ENCODE peak calls at places on chromosomes 2 and 18, in four cellular contexts. Z is CD4-positive, CD25-positive, alpha-beta regulatory T cell; W is Peyer's patch; C is endothelial cell of umbilical vein. U is an unnamed sample.
A peak's percentile ranks its signal among the peaks of the same experiment; 100 is the strongest.

GRCh38 chr2:27185331-27186026 is 26.4 kb upstream of the ATRAID start:
- DNase-seq in C (no peak), Z (no peak), W (peak; percentile 68), U (peak; percentile 68)

GRCh38 chr2:127235082-127235702 is 15.1 kb upstream of the CYP27C1 start:
- DNase-seq in C (no peak), Z (no peak), W (no peak), U (peak; percentile 16)

GRCh38 chr2:44351088-44351487 is 10.2 kb downstream of the PREPL start:
- DNase-seq in W (no peak), Z (no peak), C (no peak), U (no peak)

GRCh38 chr2:20052229-20052871 is 922 bp upstream of the LAPTM4A start:
- DNase-seq in W (no peak), C (no peak), Z (no peak), U (no peak)

GRCh38 chr2:148955798-148956197 is 80.8 kb downstream of the KIF5C start:
- DNase-seq in C (no peak), W (no peak), Z (no peak), U (no peak)

GRCh38 chr18:67513285-67513684 is 3.2 kb downstream of the DSEL start:
- DNase-seq in Z (no peak), C (peak; percentile 2), W (no peak), U (no peak)

GRCh38 chr2:138115664-138116063 is 151.4 kb downstream of the HNMT start:
- DNase-seq in Z (no peak), C (no peak), W (no peak), U (no peak)

GRCh38 chr2:70124983-70125480 is 37.8 kb downstream of the PCBP1 start:
- DNase-seq in W (peak; percentile 82), C (peak; percentile 59), Z (peak; percentile 63), U (peak; percentile 89)

GRCh38 chr2:72115361-72116080 is 32.1 kb downstream of the CYP26B1 start:
- DNase-seq in W (no peak), C (peak; percentile 86), Z (no peak), U (no peak)

GRCh38 chr18:22203892-22204536 is 34.6 kb downstream of the GATA6 start:
- DNase-seq in Z (no peak), C (no peak), W (no peak), U (no peak)

GRCh38 chr2:8452979-8453903 is 228.6 kb upstream of the ID2 start:
- DNase-seq in Z (no peak), W (peak; percentile 61), C (no peak), U (no peak)

GRCh38 chr2:54957321-54957999 is 92.8 kb downstream of the RTN4 start:
- DNase-seq in C (no peak), W (no peak), Z (no peak), U (no peak)

GRCh38 chr18:12879840-12880531 is 4.1 kb downstream of the PTPN2 start:
- DNase-seq in C (no peak), Z (no peak), W (no peak), U (peak; percentile 58)

GRCh38 chr2:23209059-23209458 is 175.9 kb upstream of the KLHL29 start:
- DNase-seq in C (no peak), Z (no peak), W (no peak), U (no peak)

GRCh38 chr2:145157626-145158025 is 637.7 kb upstream of the ZEB2 start:
- DNase-seq in Z (no peak), W (no peak), C (no peak), U (no peak)

GRCh38 chr2:128501022-128501690 is 182.5 kb upstream of the HS6ST1 start:
- DNase-seq in C (no peak), W (no peak), Z (no peak), U (no peak)

GRCh38 chr2:207163053-207163814 is 2.5 kb downstream of the KLF7 start:
- DNase-seq in W (peak; percentile 50), C (peak; percentile 97), Z (no peak), U (no peak)

GRCh38 chr2:8998418-8998817 is 5.1 kb downstream of the MBOAT2 start:
- DNase-seq in C (no peak), W (no peak), Z (no peak), U (no peak)

GRCh38 chr2:107001964-107002696 is 116.2 kb upstream of the ST6GAL2 start:
- DNase-seq in W (no peak), Z (no peak), C (no peak), U (peak; percentile 23)

GRCh38 chr2:10584843-10585475 is 104.8 kb downstream of the NOL10 start:
- DNase-seq in W (no peak), Z (no peak), C (no peak), U (no peak)

GRCh38 chr2:1173528-1173927 is 222.9 kb downstream of the SNTG2 start:
- DNase-seq in W (no peak), C (no peak), Z (no peak), U (no peak)

GRCh38 chr2:9199716-9200633 is 6.6 kb upstream of the ASAP2 start:
- DNase-seq in W (no peak), Z (no peak), C (no peak), U (no peak)

GRCh38 chr18:34772887-34773286 is 62.8 kb downstream of the DTNA start:
- DNase-seq in C (peak; percentile 29), W (no peak), Z (no peak), U (no peak)

GRCh38 chr2:69616755-69617154 is 26.8 kb downstream of the AAK1 start:
- DNase-seq in C (peak; percentile 39), Z (no peak), W (no peak), U (no peak)

GRCh38 chr18:26133652-26134051 is at the start of gene PSMA8:
- DNase-seq in C (peak; percentile 1), W (peak; percentile 58), Z (peak; percentile 43), U (no peak)

GRCh38 chr2:212926948-212927347 is 224.5 kb downstream of the IKZF2 start:
- DNase-seq in Z (no peak), C (no peak), W (no peak), U (no peak)

GRCh38 chr2:30238143-30238800 is 6.9 kb downstream of the LBH start:
- DNase-seq in C (no peak), W (no peak), Z (no peak), U (no peak)

GRCh38 chr2:207221731-207222130 is 56.0 kb upstream of the KLF7 start:
- DNase-seq in W (no peak), C (no peak), Z (no peak), U (no peak)

GRCh38 chr2:98560256-98560771 is 48.0 kb downstream of the COA5 start:
- DNase-seq in Z (no peak), C (peak; percentile 2), W (no peak), U (no peak)

GRCh38 chr18:48841381-48842258 is 109.1 kb downstream of the SMAD7 start:
- DNase-seq in C (peak; percentile 61), W (no peak), Z (no peak), U (no peak)

GRCh38 chr2:228016402-228016801 is 145.0 kb downstream of the DAW1 start:
- DNase-seq in C (no peak), Z (no peak), W (no peak), U (no peak)

GRCh38 chr2:184154438-184154837 is 443.9 kb upstream of the ZNF804A start:
- DNase-seq in W (no peak), C (peak; percentile 68), Z (no peak), U (no peak)

GRCh38 chr18:34592961-34593382 is 117.1 kb upstream of the DTNA start:
- DNase-seq in Z (no peak), C (peak; percentile 69), W (no peak), U (no peak)

GRCh38 chr2:149740490-149740889 is 152.9 kb upstream of the MMADHC start:
- DNase-seq in W (no peak), Z (no peak), C (peak; percentile 42), U (no peak)

GRCh38 chr18:37322497-37323035 is 243.0 kb downstream of the CELF4 start:
- DNase-seq in C (peak; percentile 17), Z (no peak), W (no peak), U (peak; percentile 81)

GRCh38 chr18:2932247-2933181 is 80.4 kb downstream of the LPIN2 start:
- DNase-seq in C (peak; percentile 64), Z (peak; percentile 34), W (no peak), U (peak; percentile 91)

GRCh38 chr18:37243756-37244155 is 321.8 kb downstream of the CELF4 start:
- DNase-seq in W (no peak), Z (no peak), C (no peak), U (no peak)

GRCh38 chr2:179218848-179219594 is 45.6 kb downstream of the SESTD1 start:
- DNase-seq in C (peak; percentile 90), W (peak; percentile 90), Z (peak; percentile 20), U (peak; percentile 77)

GRCh38 chr2:204268458-204268857 is 276.8 kb upstream of the PARD3B start:
- DNase-seq in Z (no peak), C (no peak), W (no peak), U (no peak)

DNA sequence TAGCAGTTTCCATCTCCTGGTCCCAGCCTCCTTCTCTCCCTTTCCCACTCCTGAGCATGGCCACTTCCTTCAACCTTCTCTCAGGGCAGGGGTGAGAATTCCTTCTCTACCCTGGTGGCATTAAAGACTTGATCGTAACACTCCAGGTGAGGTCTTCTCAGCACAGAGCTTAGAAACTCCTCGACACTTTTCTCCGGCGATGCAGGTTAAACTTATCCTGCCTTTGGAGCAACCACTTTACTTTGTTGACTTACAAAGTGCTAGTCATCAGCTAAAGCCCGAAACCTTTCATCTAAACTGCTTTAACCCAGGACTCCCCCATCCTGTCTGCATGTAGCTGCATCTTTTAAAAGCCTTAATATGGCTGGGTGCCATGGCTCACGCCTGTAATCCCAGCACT is 59.1 kb upstream of the STK17B start:
- DNase-seq in W (no peak), C (no peak), Z (no peak), U (no peak)
- H3K27ac ChIP-seq in W (peak overlapping the region; percentile 65), C (no peak overlapping the region), Z (peak overlapping the region; percentile 77), U (peak overlapping the region; percentile 18)

DNA sequence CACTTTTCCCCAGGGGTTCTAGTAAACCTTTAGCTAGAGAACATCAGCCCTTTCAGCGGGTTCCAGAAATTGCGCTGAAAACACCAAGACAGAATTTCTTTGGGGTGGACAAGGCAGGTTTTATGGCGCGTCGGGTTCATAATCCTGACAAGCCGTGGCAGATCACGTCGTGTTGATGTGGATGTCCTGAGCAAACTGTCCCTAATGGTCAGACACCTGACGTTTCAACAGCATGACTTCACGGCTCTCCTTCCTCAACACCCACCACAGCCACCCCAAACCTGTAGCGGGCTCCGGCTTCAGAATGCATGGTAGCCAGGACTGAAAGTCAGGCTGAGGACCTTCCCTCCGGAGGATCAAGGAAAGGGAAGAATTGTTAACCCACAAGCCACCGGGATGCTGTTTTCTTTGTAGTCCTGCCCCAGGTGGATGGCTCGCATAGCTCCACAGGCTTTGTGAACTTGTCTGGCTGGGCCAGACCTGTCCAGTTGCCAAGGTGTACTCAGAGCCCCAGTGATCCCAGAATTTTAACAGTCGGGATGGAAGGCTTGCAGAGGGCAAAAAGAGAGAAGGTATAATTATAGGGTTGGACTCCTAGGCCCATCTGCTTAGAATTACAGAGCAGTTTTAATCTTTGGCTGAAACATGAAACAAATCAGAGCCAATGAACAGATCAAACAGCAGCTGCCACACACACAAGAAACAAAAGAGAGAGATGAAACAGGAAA is 1.5 kb downstream of the APCDD1 start:
- DNase-seq in C (no peak), Z (no peak), W (no peak), U (no peak)
- H3K27ac ChIP-seq in C (no peak overlapping the region), Z (no peak overlapping the region), W (peak overlapping the region; percentile 82), U (no peak overlapping the region)

DNA sequence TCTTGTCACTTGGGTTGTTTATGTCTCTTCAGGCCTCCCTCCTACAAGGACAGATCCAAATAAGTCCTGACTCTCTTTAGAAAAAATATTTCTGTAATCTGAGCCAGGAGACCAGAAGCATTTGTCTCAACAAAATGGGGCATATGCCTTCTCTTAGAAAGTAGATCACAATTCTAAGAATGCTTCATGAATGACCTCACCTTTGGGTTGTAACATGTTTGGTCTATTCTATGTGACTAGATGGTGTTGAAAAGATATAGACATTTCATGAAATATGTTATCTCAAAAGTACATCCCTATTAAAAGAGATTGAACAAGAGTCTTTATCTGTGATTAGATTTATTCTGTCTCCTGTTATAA is 159.0 kb upstream of the SETBP1 start:
- DNase-seq in W (no peak), C (no peak), Z (no peak), U (no peak)
- H3K27ac ChIP-seq in W (no peak overlapping the region), C (no peak overlapping the region), Z (no peak overlapping the region), U (no peak overlapping the region)

GRCh38 chr2:42055573-42056514 is 8.0 kb downstream of the PKDCC start:
- DNase-seq in W (peak; percentile 90), Z (no peak), C (no peak), U (no peak)
- H3K27ac ChIP-seq in W (peak overlapping the region; percentile 94), Z (no peak overlapping the region), C (no peak overlapping the region), U (no peak overlapping the region)

U was measured in Karpas-422.